ENCODE peak calls at places on chromosomes 7 and 10, in ten cellular contexts. X is fibroblast of lung, K is stomach, V is uterus, P is cardiac fibroblast, M is right atrium auricular region, W is breast epithelium, E is GM12865, G is heart left ventricle, I is GM23338. O is an unnamed sample.

GRCh38 chr10:61592581-61592980 is 70.1 kb upstream of the CABCOCO1 start:
- DNase-seq in V (no peak), I (peak; percentile 57), K (peak; percentile 25), G (no peak), X (no peak), E (peak; percentile 38), W (no peak), P (peak; percentile 6), M (no peak), O (no peak)

GRCh38 chr10:43249151-43249961 is 17.5 kb downstream of the RASGEF1A start:
- DNase-seq in V (no peak), P (no peak), M (peak; percentile 32), I (no peak), W (no peak), G (peak; percentile 9), X (no peak), K (no peak), E (no peak), O (peak; percentile 2)

GRCh38 chr10:49359349-49360231 is 36.3 kb downstream of the DRGX start:
- DNase-seq in I (peak; percentile 62), E (no peak), K (no peak), X (no peak), P (peak; percentile 68), V (no peak), M (no peak), W (no peak), G (peak; percentile 41), O (no peak)

GRCh38 chr7:83614112-83614511 is 34.8 kb downstream of the SEMA3E start:
- DNase-seq in M (no peak), E (no peak), W (no peak), G (no peak), X (peak; percentile 18), I (no peak), K (no peak), P (peak; percentile 1), V (no peak), O (no peak)

GRCh38 chr7:131110294-131111080 is 217.2 kb upstream of the MKLN1 start:
- DNase-seq in V (peak; percentile 38), X (peak; percentile 26), M (peak; percentile 66), I (peak; percentile 69), W (no peak), G (no peak), E (peak; percentile 17), P (peak; percentile 63), K (no peak), O (no peak)

GRCh38 chr10:75294518-75294865 is 58.7 kb upstream of the COMTD1 start:
- DNase-seq in V (no peak), I (peak; percentile 31), G (peak; percentile 46), K (no peak), E (no peak), M (no peak), P (no peak), X (no peak), W (no peak), O (peak; percentile 11)

GRCh38 chr10:85642421-85643170 is 724.0 kb downstream of the GRID1 start:
- DNase-seq in G (no peak), I (no peak), P (peak; percentile 1), K (no peak), X (peak; percentile 77), W (no peak), V (no peak), M (no peak), E (no peak), O (peak; percentile 47)

GRCh38 chr7:36149694-36150452 is 3.2 kb upstream of the EEPD1 start:
- DNase-seq in E (no peak), M (no peak), P (no peak), G (no peak), V (no peak), I (no peak), K (no peak), W (no peak), X (no peak), O (no peak)

GRCh38 chr10:69385454-69386350 is 31.0 kb downstream of the TACR2 start:
- DNase-seq in E (no peak), X (no peak), G (no peak), P (no peak), V (no peak), I (no peak), W (no peak), M (no peak), K (no peak), O (no peak)

GRCh38 chr10:132478341-132479023 is 59.1 kb upstream of the INPP5A start:
- DNase-seq in M (no peak), E (no peak), W (peak; percentile 24), K (no peak), I (no peak), G (no peak), V (no peak), X (no peak), P (no peak), O (no peak)

GRCh38 chr7:74010407-74010806 is 17.6 kb upstream of the ELN start:
- DNase-seq in G (no peak), P (no peak), M (no peak), K (no peak), I (no peak), V (no peak), W (no peak), E (no peak), X (peak; percentile 72), O (no peak)

GRCh38 chr7:106313456-106313891 is 28.7 kb upstream of the NAMPT start:
- DNase-seq in I (no peak), M (no peak), W (no peak), E (no peak), K (no peak), G (no peak), P (peak; percentile 38), X (peak; percentile 88), V (no peak), O (no peak)

DNA sequence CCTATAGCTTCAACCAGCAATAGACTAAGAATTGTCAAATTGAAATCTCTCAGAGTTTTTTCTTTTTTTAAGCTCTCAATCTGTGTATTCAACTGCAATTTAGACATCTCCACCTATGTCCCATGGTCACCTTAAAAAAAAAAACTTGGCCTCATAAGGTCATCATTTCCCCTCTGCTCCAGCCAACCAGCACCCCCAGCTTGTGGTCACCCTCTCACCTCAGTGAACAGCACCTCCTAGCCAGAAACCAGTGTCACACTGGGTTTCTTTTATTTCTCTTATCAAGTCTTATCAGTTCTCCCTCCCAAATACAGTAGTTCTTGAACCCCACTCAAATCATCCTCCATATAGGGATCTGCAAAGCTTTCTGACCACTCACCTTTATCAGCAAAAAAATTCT is 4.0 kb downstream of the ITGB1 start:
- DNase-seq in G (no peak), E (peak; percentile 77), I (no peak), P (no peak), W (no peak), V (no peak), M (no peak), X (no peak), K (no peak), O (no peak)
- TF ChIP-seq CTCF in G (no peak), E (no peak), I (no peak), P (peak; percentile 5), W (no peak), V (no peak), M (no peak), X (no peak), K (no peak), O (no peak)

DNA sequence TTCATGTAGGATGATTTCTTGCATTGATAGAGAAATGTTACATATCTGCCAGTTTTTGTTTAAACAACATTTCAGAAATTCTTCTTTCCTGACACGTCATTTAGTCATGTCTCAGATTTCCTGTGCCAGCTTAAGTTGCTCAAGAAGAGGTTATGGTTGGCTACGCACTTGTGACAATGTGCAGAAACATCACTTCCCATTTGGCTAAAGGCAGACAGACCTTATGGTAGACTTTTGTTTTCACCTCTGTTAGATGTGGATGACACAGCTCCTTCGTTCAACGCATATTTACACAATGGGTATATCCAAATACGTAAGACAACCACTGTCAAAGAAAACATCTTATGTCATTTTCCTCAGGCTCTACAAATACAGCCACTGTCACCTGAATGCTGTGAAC is 125.8 kb downstream of the DOCK4 start:
- DNase-seq in K (no peak), P (peak; percentile 96), X (peak; percentile 87), G (no peak), I (no peak), W (no peak), M (no peak), V (no peak), E (peak; percentile 88), O (peak; percentile 23)
- H3K4me3 ChIP-seq in K (no peak overlapping the region), P (peak overlapping the region; percentile 9), X (peak overlapping the region; percentile 21), G (no peak overlapping the region), I (no peak overlapping the region), W (no peak overlapping the region), M (no peak overlapping the region), V (no peak overlapping the region), E (no peak overlapping the region), O (no peak overlapping the region)

DNA sequence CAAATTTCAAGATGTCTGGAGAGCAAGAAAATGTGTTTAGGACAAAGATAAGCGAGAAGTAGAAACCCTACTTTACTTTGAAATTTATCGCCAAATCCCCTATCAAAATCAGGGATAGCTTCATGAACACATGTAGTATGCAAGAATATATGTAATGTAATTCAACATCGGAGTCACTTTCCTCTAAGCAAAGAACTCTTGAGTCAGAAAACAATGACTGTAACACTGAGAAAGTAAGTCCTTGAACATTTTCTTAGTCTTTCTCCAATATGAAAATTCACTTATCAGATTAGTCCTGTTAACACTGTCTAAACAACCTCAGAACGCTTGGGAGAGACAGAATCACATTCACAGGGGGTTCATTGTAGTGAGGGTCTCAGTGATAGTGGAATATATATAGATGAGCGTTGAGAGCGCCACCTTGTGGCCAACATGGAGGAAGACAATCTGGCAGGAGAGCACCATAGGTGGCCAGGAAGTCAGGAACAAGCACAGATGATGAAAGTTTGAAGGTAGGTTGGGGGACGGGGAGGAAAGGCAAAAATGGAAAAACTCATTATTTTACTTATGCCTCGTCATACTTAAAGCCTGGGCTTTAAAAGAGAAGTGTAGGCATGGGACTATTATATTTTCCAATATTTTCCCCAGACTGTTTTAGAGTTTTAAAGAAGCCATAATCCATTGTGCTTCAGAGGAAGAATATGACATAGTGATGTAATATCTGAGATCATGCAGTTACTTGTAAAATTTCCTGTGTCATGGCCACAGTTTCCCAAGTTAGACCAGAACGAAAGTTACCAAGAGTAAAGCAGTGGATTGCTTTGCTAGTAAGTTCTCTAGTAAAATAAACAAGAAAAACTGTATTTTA is 115.5 kb upstream of the GNAI1 start:
- DNase-seq in P (peak; percentile 62), G (peak; percentile 22), W (no peak), I (peak; percentile 81), X (peak; percentile 32), M (no peak), K (peak; percentile 31), E (peak; percentile 56), V (no peak), O (no peak)
- TF ChIP-seq CTCF in P (peak; percentile 88), G (peak; percentile 80), W (peak; percentile 60), I (peak; percentile 96), X (peak; percentile 91), M (peak; percentile 79), K (no peak), E (peak; percentile 76), V (peak; percentile 46), O (peak; percentile 37)

DNA sequence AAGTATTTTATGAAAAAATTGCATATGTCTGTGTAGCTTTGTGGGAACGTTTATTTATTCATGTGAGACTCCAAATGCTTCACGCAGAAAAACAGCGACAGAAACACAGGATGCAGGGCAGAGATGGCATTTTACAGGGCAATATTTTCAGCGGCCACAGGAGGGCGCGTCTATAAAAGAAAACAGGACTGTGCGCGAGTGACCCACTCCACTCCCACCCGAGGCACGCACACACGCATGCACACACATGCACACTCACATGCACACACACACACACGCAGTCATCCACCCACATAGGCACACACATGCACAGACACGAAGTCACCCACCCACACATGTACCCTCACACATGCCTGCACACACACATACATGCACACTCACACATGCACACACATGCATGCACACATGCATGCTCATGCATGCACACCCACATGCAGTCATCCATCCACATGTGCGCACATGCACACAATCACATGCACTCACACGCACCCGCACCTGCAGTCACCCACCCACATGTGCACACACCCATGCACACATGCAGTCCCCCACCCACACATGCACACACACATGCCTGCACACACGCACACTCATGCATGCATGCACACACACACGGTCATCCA is 96.3 kb downstream of the DNAJB6 start:
- DNase-seq in E (peak; percentile 42), M (no peak), K (peak; percentile 30), G (peak; percentile 41), I (peak; percentile 74), X (peak; percentile 20), W (peak; percentile 51), P (peak; percentile 42), V (no peak), O (no peak)
- H3K4me3 ChIP-seq in E (no peak overlapping the region), M (peak overlapping the region; percentile 26), K (no peak overlapping the region), G (no peak overlapping the region), I (peak overlapping the region; percentile 50), X (peak overlapping the region; percentile 54), W (peak overlapping the region; percentile 44), P (peak overlapping the region; percentile 36), V (no peak overlapping the region), O (no peak overlapping the region)